ENCODE peak calls at places on chromosomes 6 and 20, in nine cellular contexts. One of them, this sample, is unnamed.

GRCh38 chr6:80249897-80250296 is 143.4 kb downstream of the BCKDHB start:
- DNase-seq in AG04450: no peak
- DNase-seq in Peyer's patch: no peak
- DNase-seq in H9: no peak
- DNase-seq in endothelial cell of umbilical vein: peak; percentile 16
- DNase-seq in CD8-positive, alpha-beta T cell: no peak
- DNase-seq in heart left ventricle: no peak
- DNase-seq in hepatocyte: no peak
- DNase-seq in left ventricle myocardium inferior: peak; percentile 16
- DNase-seq in this sample: no peak

GRCh38 chr6:90044833-90045337 is 150.6 kb downstream of the GJA10 start:
- DNase-seq in heart left ventricle: no peak
- DNase-seq in left ventricle myocardium inferior: no peak
- DNase-seq in Peyer's patch: no peak
- DNase-seq in endothelial cell of umbilical vein: peak; percentile 76
- DNase-seq in hepatocyte: no peak
- DNase-seq in AG04450: no peak
- DNase-seq in CD8-positive, alpha-beta T cell: no peak
- DNase-seq in H9: no peak
- DNase-seq in this sample: no peak

GRCh38 chr6:53441761-53442160 is 93.0 kb upstream of the ELOVL5 start:
- DNase-seq in AG04450: no peak
- DNase-seq in Peyer's patch: no peak
- DNase-seq in left ventricle myocardium inferior: no peak
- DNase-seq in H9: no peak
- DNase-seq in heart left ventricle: no peak
- DNase-seq in CD8-positive, alpha-beta T cell: no peak
- DNase-seq in endothelial cell of umbilical vein: no peak
- DNase-seq in hepatocyte: no peak
- DNase-seq in this sample: no peak

GRCh38 chr6:33742837-33743236 is 3.9 kb downstream of the IP6K3 start:
- DNase-seq in H9: no peak
- DNase-seq in heart left ventricle: no peak
- DNase-seq in left ventricle myocardium inferior: no peak
- DNase-seq in CD8-positive, alpha-beta T cell: no peak
- DNase-seq in hepatocyte: no peak
- DNase-seq in Peyer's patch: no peak
- DNase-seq in AG04450: no peak
- DNase-seq in endothelial cell of umbilical vein: no peak
- DNase-seq in this sample: no peak

GRCh38 chr6:43627008-43627825 is 1.8 kb downstream of the GTPBP2 start:
- DNase-seq in endothelial cell of umbilical vein: peak; percentile 92
- DNase-seq in H9: no peak
- DNase-seq in AG04450: peak; percentile 96
- DNase-seq in hepatocyte: peak; percentile 91
- DNase-seq in CD8-positive, alpha-beta T cell: no peak
- DNase-seq in Peyer's patch: peak; percentile 87
- DNase-seq in heart left ventricle: peak; percentile 86
- DNase-seq in left ventricle myocardium inferior: peak; percentile 65
- DNase-seq in this sample: peak; percentile 69

GRCh38 chr20:16710781-16711180 is 19.0 kb upstream of the SNRPB2 start:
- DNase-seq in left ventricle myocardium inferior: no peak
- DNase-seq in endothelial cell of umbilical vein: no peak
- DNase-seq in H9: no peak
- DNase-seq in AG04450: no peak
- DNase-seq in hepatocyte: no peak
- DNase-seq in Peyer's patch: no peak
- DNase-seq in heart left ventricle: no peak
- DNase-seq in CD8-positive, alpha-beta T cell: no peak
- DNase-seq in this sample: no peak

GRCh38 chr20:35992713-35993335 is 24.4 kb downstream of the CNBD2 start:
- DNase-seq in left ventricle myocardium inferior: no peak
- DNase-seq in H9: peak; percentile 49
- DNase-seq in hepatocyte: peak; percentile 75
- DNase-seq in AG04450: no peak
- DNase-seq in CD8-positive, alpha-beta T cell: peak; percentile 37
- DNase-seq in endothelial cell of umbilical vein: peak; percentile 71
- DNase-seq in heart left ventricle: peak; percentile 35
- DNase-seq in Peyer's patch: peak; percentile 71
- DNase-seq in this sample: no peak

GRCh38 chr20:58485326-58485725 is 29.9 kb downstream of the APCDD1L start:
- DNase-seq in hepatocyte: no peak
- DNase-seq in CD8-positive, alpha-beta T cell: no peak
- DNase-seq in AG04450: no peak
- DNase-seq in left ventricle myocardium inferior: no peak
- DNase-seq in endothelial cell of umbilical vein: no peak
- DNase-seq in H9: no peak
- DNase-seq in Peyer's patch: no peak
- DNase-seq in heart left ventricle: no peak
- DNase-seq in this sample: no peak

GRCh38 chr6:163285689-163286088 is 128.8 kb upstream of the QKI start:
- DNase-seq in hepatocyte: no peak
- DNase-seq in CD8-positive, alpha-beta T cell: no peak
- DNase-seq in endothelial cell of umbilical vein: no peak
- DNase-seq in heart left ventricle: no peak
- DNase-seq in AG04450: no peak
- DNase-seq in left ventricle myocardium inferior: no peak
- DNase-seq in H9: no peak
- DNase-seq in Peyer's patch: no peak
- DNase-seq in this sample: no peak

GRCh38 chr6:33313105-33313708 is 671 bp downstream of the TAPBP start:
- DNase-seq in heart left ventricle: peak; percentile 60
- DNase-seq in Peyer's patch: peak; percentile 78
- DNase-seq in H9: peak; percentile 78
- DNase-seq in endothelial cell of umbilical vein: peak; percentile 49
- DNase-seq in CD8-positive, alpha-beta T cell: no peak
- DNase-seq in left ventricle myocardium inferior: peak; percentile 62
- DNase-seq in AG04450: no peak
- DNase-seq in hepatocyte: peak; percentile 68
- DNase-seq in this sample: peak; percentile 53

GRCh38 chr20:1623501-1624250 is 3.9 kb upstream of the SIRPB1 start:
- DNase-seq in H9: no peak
- DNase-seq in AG04450: no peak
- DNase-seq in endothelial cell of umbilical vein: peak; percentile 0
- DNase-seq in left ventricle myocardium inferior: no peak
- DNase-seq in CD8-positive, alpha-beta T cell: no peak
- DNase-seq in Peyer's patch: no peak
- DNase-seq in hepatocyte: peak; percentile 2
- DNase-seq in heart left ventricle: no peak
- DNase-seq in this sample: no peak

GRCh38 chr20:3785240-3786125 is 1.1 kb downstream of the CENPB start:
- DNase-seq in Peyer's patch: no peak
- DNase-seq in CD8-positive, alpha-beta T cell: no peak
- DNase-seq in H9: no peak
- DNase-seq in endothelial cell of umbilical vein: peak; percentile 24
- DNase-seq in hepatocyte: no peak
- DNase-seq in heart left ventricle: no peak
- DNase-seq in left ventricle myocardium inferior: peak; percentile 29
- DNase-seq in AG04450: no peak
- DNase-seq in this sample: peak; percentile 64

GRCh38 chr6:14518515-14519217 is 401.1 kb downstream of the CD83 start:
- DNase-seq in AG04450: no peak
- DNase-seq in H9: no peak
- DNase-seq in hepatocyte: no peak
- DNase-seq in heart left ventricle: peak; percentile 43
- DNase-seq in left ventricle myocardium inferior: no peak
- DNase-seq in CD8-positive, alpha-beta T cell: no peak
- DNase-seq in endothelial cell of umbilical vein: no peak
- DNase-seq in Peyer's patch: no peak
- DNase-seq in this sample: no peak

GRCh38 chr6:43739642-43740091 is 30.3 kb upstream of the VEGFA start:
- DNase-seq in H9: peak; percentile 19
- DNase-seq in left ventricle myocardium inferior: no peak
- DNase-seq in AG04450: no peak
- DNase-seq in hepatocyte: no peak
- DNase-seq in Peyer's patch: peak; percentile 76
- DNase-seq in heart left ventricle: no peak
- DNase-seq in CD8-positive, alpha-beta T cell: no peak
- DNase-seq in endothelial cell of umbilical vein: no peak
- DNase-seq in this sample: no peak

GRCh38 chr6:52550014-52550575 is 26.8 kb downstream of the TRAM2 start:
- DNase-seq in CD8-positive, alpha-beta T cell: no peak
- DNase-seq in hepatocyte: peak; percentile 32
- DNase-seq in endothelial cell of umbilical vein: peak; percentile 86
- DNase-seq in Peyer's patch: peak; percentile 63
- DNase-seq in H9: no peak
- DNase-seq in heart left ventricle: no peak
- DNase-seq in AG04450: no peak
- DNase-seq in left ventricle myocardium inferior: no peak
- DNase-seq in this sample: no peak

GRCh38 chr20:13441388-13441787 is 197.3 kb downstream of the TASP1 start:
- DNase-seq in AG04450: no peak
- DNase-seq in heart left ventricle: no peak
- DNase-seq in endothelial cell of umbilical vein: no peak
- DNase-seq in hepatocyte: no peak
- DNase-seq in CD8-positive, alpha-beta T cell: no peak
- DNase-seq in Peyer's patch: no peak
- DNase-seq in H9: no peak
- DNase-seq in left ventricle myocardium inferior: no peak
- DNase-seq in this sample: no peak

DNA sequence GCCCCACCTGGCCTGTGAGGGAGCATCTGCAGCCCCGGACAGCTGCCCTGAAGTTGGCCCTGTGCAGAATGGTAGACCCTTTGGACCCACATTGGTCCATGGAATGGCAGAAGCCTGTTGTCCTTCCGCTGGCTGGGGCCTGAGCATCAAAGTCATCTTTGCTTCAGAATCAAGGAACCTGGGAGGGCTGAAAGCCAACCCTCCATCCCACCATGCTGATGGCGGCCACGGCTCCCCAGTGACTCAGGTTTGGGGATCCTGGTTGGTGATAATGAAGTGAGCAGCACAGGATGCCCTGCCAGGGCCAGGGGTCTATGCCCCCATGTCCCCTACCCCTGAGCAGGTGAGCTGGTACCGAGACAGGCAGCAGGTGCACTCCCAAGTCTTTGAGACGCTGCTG is 52.8 kb downstream of the YTHDF1 start:
- DNase-seq in AG04450: no peak
- DNase-seq in hepatocyte: no peak
- DNase-seq in CD8-positive, alpha-beta T cell: no peak
- DNase-seq in heart left ventricle: no peak
- DNase-seq in endothelial cell of umbilical vein: no peak
- DNase-seq in Peyer's patch: no peak
- DNase-seq in left ventricle myocardium inferior: no peak
- DNase-seq in H9: no peak
- DNase-seq in this sample: no peak
- H3K27me3 ChIP-seq in AG04450: peaks cover 15% of the 10 kb centered on the region
- H3K27me3 ChIP-seq in hepatocyte: peaks cover 9% of the 10 kb centered on the region
- H3K27me3 ChIP-seq in CD8-positive, alpha-beta T cell: no peaks in the 10 kb centered on the region
- H3K27me3 ChIP-seq in heart left ventricle: no peaks in the 10 kb centered on the region
- H3K27me3 ChIP-seq in endothelial cell of umbilical vein: no peaks in the 10 kb centered on the region
- H3K27me3 ChIP-seq in Peyer's patch: no peaks in the 10 kb centered on the region
- H3K27me3 ChIP-seq in left ventricle myocardium inferior: peaks cover 97% of the 10 kb centered on the region
- H3K27me3 ChIP-seq in H9: no peaks in the 10 kb centered on the region
- H3K27me3 ChIP-seq in this sample: peaks cover 44% of the 10 kb centered on the region

DNA sequence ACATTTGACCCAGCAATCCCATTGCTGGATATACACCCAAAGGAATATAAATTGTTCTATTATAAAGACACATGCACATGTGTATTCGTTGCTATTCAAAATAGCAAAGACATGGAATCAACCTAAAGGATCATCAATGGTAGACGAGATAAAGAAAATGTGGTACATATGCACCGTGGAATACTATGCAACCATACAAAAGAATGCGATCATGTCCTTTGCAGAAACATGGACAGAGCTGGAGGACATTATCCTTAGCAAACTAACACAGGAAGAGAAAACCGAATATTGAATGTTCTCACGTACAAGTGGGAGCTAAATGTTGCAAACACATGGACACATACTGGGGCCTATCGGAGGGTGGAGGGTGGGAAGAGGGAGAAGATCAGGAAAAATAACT is 340.0 kb downstream of the NRN1 start:
- DNase-seq in Peyer's patch: no peak
- DNase-seq in AG04450: no peak
- DNase-seq in endothelial cell of umbilical vein: no peak
- DNase-seq in hepatocyte: no peak
- DNase-seq in heart left ventricle: no peak
- DNase-seq in left ventricle myocardium inferior: no peak
- DNase-seq in CD8-positive, alpha-beta T cell: no peak
- DNase-seq in H9: no peak
- DNase-seq in this sample: no peak
- H3K27ac ChIP-seq in Peyer's patch: no peak overlapping the region
- H3K27ac ChIP-seq in AG04450: no peak overlapping the region
- H3K27ac ChIP-seq in endothelial cell of umbilical vein: no peak overlapping the region
- H3K27ac ChIP-seq in hepatocyte: no peak overlapping the region
- H3K27ac ChIP-seq in heart left ventricle: no peak overlapping the region
- H3K27ac ChIP-seq in left ventricle myocardium inferior: no peak overlapping the region
- H3K27ac ChIP-seq in CD8-positive, alpha-beta T cell: no peak overlapping the region
- H3K27ac ChIP-seq in H9: no peak overlapping the region
- H3K27ac ChIP-seq in this sample: no peak overlapping the region

DNA sequence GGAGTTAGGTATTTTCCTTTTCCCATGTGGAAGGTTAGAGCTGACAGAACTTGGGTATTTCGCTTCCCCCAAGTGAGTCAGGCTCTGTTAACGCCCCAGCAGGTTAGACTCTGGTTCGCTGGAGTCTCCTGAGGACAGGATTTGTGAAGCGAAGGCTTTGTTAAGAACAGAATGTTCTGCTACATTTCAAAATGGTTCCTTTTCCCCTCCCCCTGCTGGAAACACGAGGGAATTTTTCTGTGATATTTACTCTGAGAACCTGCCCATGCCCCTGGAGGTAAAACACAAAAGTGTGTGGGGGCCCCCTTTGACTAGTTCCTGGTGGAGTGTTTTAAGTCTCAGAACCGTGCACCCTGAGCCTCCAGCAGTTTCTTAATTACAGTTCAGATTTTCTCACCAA is 731.4 kb upstream of the CITED2 start:
- DNase-seq in Peyer's patch: no peak
- DNase-seq in H9: peak; percentile 51
- DNase-seq in left ventricle myocardium inferior: no peak
- DNase-seq in heart left ventricle: no peak
- DNase-seq in endothelial cell of umbilical vein: no peak
- DNase-seq in CD8-positive, alpha-beta T cell: no peak
- DNase-seq in AG04450: no peak
- DNase-seq in hepatocyte: peak; percentile 43
- DNase-seq in this sample: no peak
- TF ChIP-seq CTCF in Peyer's patch: peak; percentile 24
- TF ChIP-seq CTCF in H9: peak; percentile 62
- TF ChIP-seq CTCF in left ventricle myocardium inferior: peak; percentile 35
- TF ChIP-seq CTCF in heart left ventricle: peak; percentile 17
- TF ChIP-seq CTCF in endothelial cell of umbilical vein: no peak
- TF ChIP-seq CTCF in CD8-positive, alpha-beta T cell: no peak
- TF ChIP-seq CTCF in AG04450: peak; percentile 39
- TF ChIP-seq CTCF in hepatocyte: peak; percentile 27
- TF ChIP-seq CTCF in this sample: peak; percentile 18

DNA sequence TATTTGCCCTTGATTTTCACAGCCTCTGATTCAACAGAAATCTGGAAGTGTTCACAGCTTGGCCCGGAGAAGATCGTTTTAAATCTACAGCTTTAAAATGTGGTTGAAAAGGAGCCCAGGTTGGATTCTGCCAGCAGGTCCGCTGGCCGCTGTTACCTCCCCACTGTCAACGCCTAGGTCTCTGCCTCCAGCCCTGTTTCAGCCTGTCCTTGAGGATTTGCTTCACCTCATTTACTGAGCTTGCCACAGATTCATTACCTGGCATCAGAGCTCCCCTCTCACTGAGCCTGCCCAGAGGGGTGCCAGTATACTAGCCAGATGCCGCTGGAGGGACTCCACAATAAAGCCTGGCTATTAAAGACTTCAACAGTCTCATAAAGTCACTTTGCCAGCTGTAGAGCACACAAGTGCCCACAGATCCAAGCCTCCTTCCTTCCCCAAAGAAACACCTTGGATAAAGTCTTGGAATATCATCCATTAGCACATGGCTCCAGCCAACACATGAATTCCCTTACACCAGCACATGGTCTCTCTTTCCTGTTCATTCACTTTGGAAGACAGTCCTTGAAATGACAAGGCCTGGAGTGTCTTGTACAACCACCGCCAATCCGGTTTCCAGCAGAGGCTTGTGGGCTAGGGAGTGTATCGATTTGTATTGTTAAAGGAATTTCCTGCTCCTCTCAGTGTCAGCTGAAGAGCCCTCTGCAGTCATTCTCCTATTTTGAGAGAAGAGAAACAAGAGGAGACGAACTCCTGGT is 9.5 kb upstream of the NR2E1 start:
- DNase-seq in CD8-positive, alpha-beta T cell: no peak
- DNase-seq in endothelial cell of umbilical vein: no peak
- DNase-seq in heart left ventricle: no peak
- DNase-seq in Peyer's patch: no peak
- DNase-seq in AG04450: no peak
- DNase-seq in left ventricle myocardium inferior: no peak
- DNase-seq in H9: peak; percentile 37
- DNase-seq in hepatocyte: no peak
- DNase-seq in this sample: no peak
- H3K27me3 ChIP-seq in CD8-positive, alpha-beta T cell: peaks cover 31% of the 10 kb centered on the region
- H3K27me3 ChIP-seq in endothelial cell of umbilical vein: peaks cover 60% of the 10 kb centered on the region
- H3K27me3 ChIP-seq in heart left ventricle: peaks cover 83% of the 10 kb centered on the region
- H3K27me3 ChIP-seq in Peyer's patch: peaks cover 53% of the 10 kb centered on the region
- H3K27me3 ChIP-seq in AG04450: peaks cover 64% of the 10 kb centered on the region
- H3K27me3 ChIP-seq in left ventricle myocardium inferior: peaks cover 100% of the 10 kb centered on the region
- H3K27me3 ChIP-seq in H9: peaks cover 62% of the 10 kb centered on the region
- H3K27me3 ChIP-seq in hepatocyte: peaks cover 98% of the 10 kb centered on the region
- H3K27me3 ChIP-seq in this sample: peaks cover 26% of the 10 kb centered on the region

This sample was measured in psoas muscle.